ENCODE peak calls at places on chromosomes 6 and 20, in four cellular contexts. Q is breast epithelium, Z is vagina, C is tibial nerve. L is an unnamed sample. For H3K36me3, the result is how much of the 10 kb centered on the place peaks cover.

GRCh38 chr6:118485601-118486550 is 62.2 kb upstream of the PLN start:
- DNase-seq in Z (no peak), Q (no peak), C (no peak), L (peak)

GRCh38 chr6:11702039-11702795 is 76.4 kb downstream of the ADTRP start:
- DNase-seq in C (no peak), Z (no peak), Q (no peak), L (peak)

GRCh38 chr6:107021786-107022185 is 6.2 kb upstream of the MTRES1 start:
- DNase-seq in Q (no peak), Z (no peak), C (no peak), L (peak)

GRCh38 chr6:107658920-107659879 is 164.9 kb downstream of the SCML4 start:
- DNase-seq in Q (no peak), Z (no peak), C (no peak), L (peak)

GRCh38 chr6:105164418-105164817 is 15.4 kb downstream of the POPDC3 start:
- DNase-seq in C (no peak), Q (no peak), Z (no peak), L (peak)

GRCh38 chr6:117496383-117496990 is 14.0 kb downstream of the DCBLD1 start:
- DNase-seq in Z (no peak), C (no peak), Q (no peak), L (peak)

GRCh38 chr6:157613011-157613522 is 210.0 kb upstream of the SNX9 start:
- DNase-seq in Q (no peak), C (no peak), Z (no peak), L (peak)

GRCh38 chr20:10447028-10447427 is 11.9 kb downstream of the SLX4IP start:
- DNase-seq in Z (no peak), Q (no peak), C (no peak), L (peak)

GRCh38 chr6:1509241-1509640 is 100.5 kb upstream of the FOXC1 start:
- DNase-seq in Z (no peak), C (no peak), Q (no peak), L (no peak)

GRCh38 chr20:6651561-6651960 is 115.9 kb upstream of the BMP2 start:
- DNase-seq in C (no peak), Z (no peak), Q (no peak), L (no peak)

GRCh38 chr6:91965872-91966271 is 1379.0 kb upstream of the MAP3K7 start:
- DNase-seq in Z (no peak), C (no peak), Q (no peak), L (no peak)

GRCh38 chr6:145245119-145245518 is 490.2 kb downstream of the EPM2A start:
- DNase-seq in Z (no peak), Q (no peak), C (no peak), L (no peak)

GRCh38 chr6:107102414-107102805 is 12.9 kb downstream of the BEND3 start:
- DNase-seq in C (no peak), Q (no peak), Z (no peak), L (no peak)

GRCh38 chr6:3212261-3212660 is 15.2 kb downstream of the TUBB2B start:
- DNase-seq in Q (no peak), Z (no peak), C (no peak), L (no peak)

GRCh38 chr6:2979819-2980464 is 8.6 kb upstream of the SERPINB6 start:
- DNase-seq in Z (no peak), C (no peak), Q (no peak), L (peak)

GRCh38 chr6:100593522-100593921 is 128.8 kb upstream of the SIM1 start:
- DNase-seq in Q (no peak), Z (no peak), C (no peak), L (no peak)

GRCh38 chr20:18314786-18315406 is 26.6 kb downstream of the ZNF133 start:
- DNase-seq in Q (no peak), Z (no peak), C (no peak), L (peak)

GRCh38 chr6:37029249-37029959 is 23.9 kb downstream of the FGD2 start:
- DNase-seq in Q (no peak), C (no peak), Z (no peak), L (peak)

GRCh38 chr20:40494238-40494637 is 194.8 kb downstream of the MAFB start:
- DNase-seq in Z (no peak), C (no peak), Q (no peak), L (peak)

GRCh38 chr6:13470240-13471140 is 16.9 kb downstream of the GFOD1 start:
- DNase-seq in Q (peak), C (no peak), Z (no peak), L (no peak)

GRCh38 chr6:105817370-105817769 is 268.8 kb upstream of the PRDM1 start:
- DNase-seq in Z (no peak), C (no peak), Q (no peak), L (no peak)

GRCh38 chr6:29777319-29777718 is 50.3 kb upstream of the HLA-G start:
- DNase-seq in Q (no peak), Z (no peak), C (no peak), L (peak)

GRCh38 chr6:42791706-42792320 is 10.0 kb downstream of the BICRAL start:
- DNase-seq in Z (no peak), Q (no peak), C (no peak), L (peak)

GRCh38 chr6:43014434-43014909 is 423 bp downstream of the KLHDC3 start:
- DNase-seq in Q (no peak), C (no peak), Z (no peak), L (no peak)

GRCh38 chr20:9515761-9516657 is 1.6 kb downstream of the LAMP5 start:
- DNase-seq in C (no peak), Q (no peak), Z (no peak), L (peak)

GRCh38 chr6:2485116-2485515 is 239.7 kb upstream of the GMDS start:
- DNase-seq in C (no peak), Z (no peak), Q (no peak), L (no peak)

GRCh38 chr20:24955045-24955444 is 6.0 kb downstream of the CST7 start:
- DNase-seq in Z (no peak), C (no peak), Q (no peak), L (no peak)

GRCh38 chr6:29926795-29927427 is 15.4 kb upstream of the HLA-A start:
- DNase-seq in C (peak), Q (peak), Z (no peak), L (peak)

GRCh38 chr6:12060780-12061619 is 48.9 kb downstream of the HIVEP1 start:
- DNase-seq in C (no peak), Q (no peak), Z (no peak), L (peak)

GRCh38 chr20:41004561-41005360 is 23.9 kb upstream of the TOP1 start:
- DNase-seq in C (no peak), Z (no peak), Q (no peak), L (peak)

GRCh38 chr6:134057478-134057877 is 5.1 kb upstream of the SLC2A12 start:
- DNase-seq in C (no peak), Z (no peak), Q (no peak), L (peak)

GRCh38 chr20:36543187-36544133 is 2.1 kb downstream of the MYL9 start:
- DNase-seq in Q (no peak), Z (no peak), C (peak), L (no peak)

GRCh38 chr6:154908723-154909122 is 86.4 kb upstream of the TIAM2 start:
- DNase-seq in C (no peak), Z (no peak), Q (no peak), L (no peak)

GRCh38 chr6:106149472-106150069 is 63.4 kb downstream of the PRDM1 start:
- DNase-seq in C (no peak), Q (no peak), Z (no peak), L (no peak)

GRCh38 chr20:44431502-44432234 is 44.0 kb upstream of the TTPAL start:
- DNase-seq in Z (no peak), Q (no peak), C (no peak), L (no peak)

GRCh38 chr20:51412991-51413471 is 129.5 kb downstream of the NFATC2 start:
- DNase-seq in C (no peak), Q (no peak), Z (no peak), L (no peak)

GRCh38 chr6:169782966-169783760 is 31.7 kb downstream of the ERMARD start:
- DNase-seq in Z (peak), C (no peak), Q (no peak), L (peak)

GRCh38 chr20:51533291-51534172 is 9.0 kb downstream of the NFATC2 start:
- DNase-seq in C (no peak), Q (no peak), Z (no peak), L (peak)

DNA sequence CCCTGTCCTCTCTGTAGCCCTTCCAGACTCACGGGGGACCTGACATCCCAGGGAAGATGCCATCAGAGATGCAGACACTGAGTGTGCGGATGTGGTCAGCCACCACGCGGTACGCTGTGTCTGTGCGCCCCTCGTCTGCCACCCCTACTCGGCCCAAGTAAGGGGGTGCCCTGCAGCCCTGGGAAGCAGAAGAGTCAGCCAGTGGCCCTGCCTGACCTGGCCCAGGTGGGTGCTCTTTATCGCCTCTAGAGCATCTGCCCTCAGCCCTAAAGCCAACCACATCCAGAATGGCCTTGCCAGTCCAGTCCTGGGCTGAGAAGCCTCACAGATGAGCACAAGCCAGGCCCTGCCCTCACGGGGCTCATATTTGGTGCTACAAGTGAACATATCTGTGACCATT is 5.9 kb downstream of the AARS2 start:
- DNase-seq in Z (no peak), Q (no peak), C (no peak), L (no peak)
- TF ChIP-seq CTCF in Z (no peak), Q (no peak), C (no peak), L (no peak)

GRCh38 chr6:25960689-25961088 is 1.9 kb upstream of the TRIM38 start:
- DNase-seq in C (no peak), Q (no peak), Z (no peak), L (no peak)

GRCh38 chr6:25966707-25967106 is 4.1 kb downstream of the TRIM38 start:
- DNase-seq in Q (no peak), C (no peak), Z (no peak), L (no peak)

GRCh38 chr6:25961619-25962367 is 809 bp upstream of the TRIM38 start:
- DNase-seq in Q (no peak), C (no peak), Z (no peak), L (no peak)

GRCh38 chr6:25962368-25963127 is at the start of gene TRIM38:
- DNase-seq in Q (peak), C (peak), Z (no peak), L (peak)

DNA sequence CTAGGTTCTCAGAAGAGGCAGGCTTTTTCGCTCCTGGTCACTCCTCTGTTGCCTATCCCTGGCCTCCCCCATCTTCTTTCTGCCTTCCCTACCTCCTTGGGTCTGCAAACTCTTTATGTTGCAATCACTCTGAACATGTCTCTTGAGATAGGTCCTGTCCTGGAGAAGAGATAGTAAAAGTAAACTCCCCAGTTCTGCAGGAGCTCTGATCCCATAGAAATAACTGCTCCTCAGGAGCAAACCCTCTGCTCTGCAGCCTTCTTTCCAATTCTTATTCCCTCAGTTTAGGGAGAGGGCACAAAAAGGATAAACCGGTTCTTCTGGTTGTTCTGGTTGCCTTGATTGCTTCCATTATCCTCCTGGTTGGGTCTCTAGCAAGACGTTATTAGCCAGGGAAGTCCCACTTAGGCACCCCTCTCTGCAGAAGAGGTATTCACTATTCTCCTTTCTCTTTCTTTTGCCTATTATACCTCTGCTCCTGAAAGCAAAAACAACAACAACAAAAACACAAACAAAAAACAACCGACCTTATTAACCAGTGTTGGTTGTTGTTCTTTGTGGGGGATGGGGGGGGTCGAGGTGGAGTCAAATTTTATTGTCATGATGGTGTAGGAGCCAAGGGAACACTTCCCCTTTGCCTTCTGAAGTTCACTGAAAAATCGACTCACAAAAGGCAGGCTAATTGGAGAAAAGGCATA is 973 bp downstream of the TRIM38 start:
- DNase-seq in Q (no peak), C (no peak), Z (no peak), L (peak)
- H3K4me3 ChIP-seq in Q (peak), C (peak), Z (peak), L (peak)

GRCh38 chr20:62807444-62808210 is 3.0 kb downstream of the OGFR start:
- DNase-seq in C (no peak), Q (no peak), Z (no peak), L (no peak)
- H3K36me3 ChIP-seq in C (half or more), Q (under half), Z (half or more), L (under half)

GRCh38 chr6:31403283-31403989 is at the start of gene MICA:
- DNase-seq in Q (peak), C (peak), Z (no peak), L (peak)
- TF ChIP-seq CTCF in Q (no peak), C (no peak), Z (no peak), L (no peak)

GRCh38 chr6:27281105-27281539 is 31.0 kb downstream of the POM121L2 start:
- DNase-seq in Q (no peak), Z (no peak), C (no peak), L (no peak)

GRCh38 chr6:27280064-27280539 is 32.0 kb downstream of the POM121L2 start:
- DNase-seq in Z (no peak), C (no peak), Q (no peak), L (peak)

GRCh38 chr6:27280540-27281000 is 31.5 kb downstream of the POM121L2 start:
- DNase-seq in Z (no peak), C (no peak), Q (no peak), L (no peak)

GRCh38 chr6:27279513-27280063 is 32.1 kb downstream of the PRSS16 start:
- DNase-seq in Z (no peak), Q (no peak), C (no peak), L (no peak)

GRCh38 chr6:27281569-27281968 is 30.5 kb downstream of the POM121L2 start:
- DNase-seq in Z (no peak), C (no peak), Q (no peak), L (no peak)
- H3K4me3 ChIP-seq in Z (no peak), C (no peak), Q (no peak), L (no peak)

DNA sequence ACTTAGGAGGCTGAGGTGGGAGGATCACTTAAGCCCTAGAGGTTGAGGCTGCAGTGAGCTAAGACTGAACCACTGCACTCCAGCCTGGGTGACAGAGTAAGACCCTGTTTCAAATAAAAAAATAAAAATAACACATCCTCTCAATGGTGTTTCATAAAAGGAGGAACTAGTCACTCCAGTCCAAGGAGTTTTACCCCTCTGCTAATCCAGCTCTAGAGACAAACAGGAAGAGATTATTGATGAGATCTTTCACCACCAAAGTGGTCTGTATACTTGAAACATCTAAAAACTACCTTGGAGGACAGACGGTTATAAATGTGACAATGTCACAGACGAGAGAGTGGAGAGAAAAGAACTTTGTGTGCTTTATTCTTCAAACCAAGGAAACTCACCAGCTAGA is 58.2 kb downstream of the PIGU start:
- DNase-seq in C (no peak), Q (no peak), Z (no peak), L (no peak)
- H3K36me3 ChIP-seq in C (under half), Q (under half), Z (under half), L (under half)

DNA sequence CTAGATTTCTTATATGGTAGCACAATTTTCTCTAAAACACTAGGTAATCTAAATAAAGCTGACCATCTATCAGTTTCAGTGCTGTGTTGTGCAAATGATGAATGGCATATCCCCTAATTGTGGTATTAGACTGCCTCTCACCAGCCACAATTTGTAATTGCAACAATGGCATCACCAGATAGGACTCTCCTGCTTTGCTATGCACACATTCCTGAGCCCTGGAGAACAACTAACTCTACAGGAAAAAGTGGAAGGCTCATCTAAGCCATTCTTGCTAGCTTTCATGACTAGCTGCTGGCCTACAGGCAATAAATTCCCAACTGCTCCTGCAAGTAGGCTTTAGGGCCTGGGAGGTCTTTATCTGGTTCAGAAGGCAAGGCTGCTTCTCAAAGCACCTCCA is 974.1 kb downstream of the EYS start:
- DNase-seq in Z (no peak), Q (no peak), C (no peak), L (peak)
- TF ChIP-seq CTCF in Z (no peak), Q (no peak), C (no peak), L (peak)

DNA sequence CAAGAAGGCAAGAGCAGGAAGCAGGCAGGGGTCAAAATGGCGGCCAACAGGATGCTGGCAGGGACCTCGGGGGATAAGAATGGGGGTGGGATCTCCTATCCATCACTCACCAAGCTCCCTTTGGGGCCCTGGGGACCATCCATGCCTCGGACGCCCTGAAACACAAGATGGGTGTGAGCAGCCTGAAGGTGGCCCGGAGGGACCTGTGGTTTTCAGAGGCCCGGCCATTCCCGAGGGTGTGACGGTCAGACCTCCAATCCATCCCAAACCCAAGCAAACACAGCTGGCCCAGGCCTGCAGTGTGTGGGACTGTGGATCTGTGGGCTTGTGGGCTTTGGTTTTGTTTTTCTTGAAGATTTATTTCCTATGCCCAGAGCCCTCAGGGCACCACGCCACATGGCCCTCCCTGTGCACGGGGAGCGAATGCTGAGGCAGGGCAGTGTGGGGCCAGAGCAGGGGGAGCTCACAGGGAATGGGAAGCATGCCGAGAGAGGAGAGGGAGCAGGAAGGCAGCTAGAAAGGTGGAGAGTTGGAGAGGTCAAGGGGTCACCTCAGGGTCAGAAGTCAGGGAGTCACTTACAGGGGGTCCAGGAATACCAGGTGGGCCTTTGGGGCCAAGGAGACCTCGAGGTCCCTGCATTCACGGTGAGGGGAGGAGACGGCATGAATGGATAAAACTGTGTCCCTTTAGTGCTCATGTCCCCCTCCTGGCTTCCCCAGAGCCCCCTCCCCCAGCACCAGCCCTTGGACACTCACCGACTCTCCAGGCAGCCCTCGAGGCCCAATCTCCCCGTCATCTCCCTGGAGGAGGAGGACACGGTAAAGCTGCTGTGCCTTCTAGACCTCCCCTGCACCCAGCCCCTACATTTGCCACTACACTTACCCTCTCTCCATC is 14.5 kb downstream of the COL11A2 start:
- DNase-seq in C (no peak), Q (no peak), Z (no peak), L (no peak)
- H3K4me3 ChIP-seq in C (no peak), Q (no peak), Z (no peak), L (no peak)

L was measured in bronchial epithelial cell.